ENCODE peak calls at places on chromosomes 11 and 22, in seven cellular contexts. R is mesendoderm, K is neuronal stem cell, D is IMR-90, G is mesenchymal stem cell, F is H1, J is H9. C is an unnamed sample.

GRCh38 chr22:29032584-29032983 is 29.0 kb downstream of the C22orf31 start:
- DNase-seq in K (no peak), J (no peak), F (no peak), G (peak), D (peak), R (no peak), C (no peak)

GRCh38 chr11:43212279-43212678 is 99.5 kb upstream of the API5 start:
- DNase-seq in D (no peak), J (peak), F (no peak), K (no peak), R (peak), G (no peak), C (no peak)

GRCh38 chr11:2816941-2817421 is 68.6 kb downstream of the CDKN1C start:
- DNase-seq in K (no peak), G (peak), R (no peak), J (no peak), D (peak), F (no peak), C (peak)

GRCh38 chr11:85682330-85683305 is 3.4 kb downstream of the CCDC89 start:
- DNase-seq in G (no peak), R (no peak), J (no peak), D (peak), K (no peak), F (no peak), C (peak)

GRCh38 chr11:124865902-124866851 is 945 bp downstream of the ROBO3 start:
- DNase-seq in R (peak), D (peak), K (no peak), G (peak), F (no peak), J (peak), C (peak)

GRCh38 chr11:422249-422656 is 7.5 kb upstream of the SIGIRR start:
- DNase-seq in G (no peak), J (no peak), K (no peak), F (no peak), R (peak), D (no peak), C (peak)

GRCh38 chr11:8593935-8594909 is at the start of gene STK33:
- DNase-seq in K (peak), G (peak), R (peak), F (peak), D (no peak), J (peak), C (peak)

GRCh38 chr11:65538915-65539374 is 14.1 kb downstream of the SCYL1 start:
- DNase-seq in F (no peak), J (peak), R (peak), D (no peak), G (no peak), K (no peak), C (peak)

GRCh38 chr22:27129266-27129665 is 471.9 kb downstream of the MIAT start:
- DNase-seq in G (peak), J (no peak), R (no peak), K (no peak), D (peak), F (no peak), C (peak)

GRCh38 chr11:114196994-114197702 is 99.1 kb upstream of the NNMT start:
- DNase-seq in J (no peak), F (no peak), G (no peak), R (no peak), D (no peak), K (no peak), C (no peak)

GRCh38 chr11:94656968-94657367 is 89.8 kb downstream of the PIWIL4 start:
- DNase-seq in K (no peak), J (peak), F (peak), G (peak), R (peak), D (no peak), C (peak)

GRCh38 chr11:132220464-132220863 is 850.0 kb downstream of the NTM start:
- DNase-seq in J (no peak), G (peak), R (no peak), D (peak), K (no peak), F (no peak), C (no peak)

GRCh38 chr22:44304354-44304753 is 8.4 kb downstream of the SHISAL1 start:
- DNase-seq in G (peak), F (no peak), D (peak), K (no peak), R (no peak), J (no peak), C (peak)

GRCh38 chr11:8656291-8656690 is 26.2 kb downstream of the TRIM66 start:
- DNase-seq in D (no peak), R (no peak), F (no peak), J (no peak), G (no peak), K (no peak), C (no peak)

GRCh38 chr22:37456351-37456750 is 29.1 kb upstream of the ELFN2 start:
- DNase-seq in G (no peak), R (no peak), J (no peak), F (no peak), K (no peak), D (no peak), C (no peak)

GRCh38 chr11:68936358-68936636 is 32.6 kb downstream of the IGHMBP2 start:
- DNase-seq in D (no peak), F (no peak), R (no peak), J (no peak), K (no peak), G (no peak), C (no peak)

GRCh38 chr11:118918128-118918685 is 7.5 kb downstream of the BCL9L start:
- DNase-seq in K (no peak), R (peak), J (peak), G (peak), D (peak), F (no peak), C (peak)

GRCh38 chr11:15484398-15484797 is 369.7 kb downstream of the INSC start:
- DNase-seq in R (no peak), K (no peak), D (no peak), J (no peak), F (no peak), G (no peak), C (no peak)

GRCh38 chr11:26227311-26227710 is 104.6 kb upstream of the ANO3 start:
- DNase-seq in F (no peak), J (no peak), K (no peak), G (peak), R (peak), D (peak), C (no peak)

GRCh38 chr11:72735495-72736027 is 16.6 kb downstream of the ARAP1 start:
- DNase-seq in G (peak), R (peak), J (peak), F (no peak), D (peak), K (no peak), C (peak)

GRCh38 chr22:23109079-23109347 is 32.8 kb downstream of the RSPH14 start:
- DNase-seq in G (no peak), D (no peak), K (no peak), R (no peak), J (no peak), F (no peak), C (no peak)

GRCh38 chr11:113549611-113550061 is 74.4 kb upstream of the DRD2 start:
- DNase-seq in K (no peak), D (no peak), F (no peak), G (no peak), R (no peak), J (no peak), C (no peak)

GRCh38 chr22:33776491-33776890 is 143.8 kb downstream of the LARGE1 start:
- DNase-seq in K (no peak), F (no peak), R (no peak), G (no peak), D (no peak), J (no peak), C (no peak)

GRCh38 chr11:99670268-99670667 is 649.5 kb downstream of the CNTN5 start:
- DNase-seq in F (no peak), G (no peak), K (no peak), J (no peak), D (no peak), R (peak), C (no peak)

GRCh38 chr22:17106161-17106784 is 14.9 kb downstream of the TMEM121B start:
- DNase-seq in G (no peak), J (no peak), F (no peak), R (no peak), D (no peak), K (no peak), C (no peak)

GRCh38 chr22:42160251-42160650 is 29.6 kb upstream of the CYP2D6 start:
- DNase-seq in R (no peak), G (no peak), J (no peak), D (no peak), F (no peak), K (no peak), C (no peak)

GRCh38 chr11:126917531-126918204 is 82.9 kb downstream of the KIRREL3 start:
- DNase-seq in R (peak), J (peak), K (no peak), D (peak), F (no peak), G (peak), C (peak)

GRCh38 chr22:50267591-50268390 is 2.4 kb downstream of the MAPK11 start:
- DNase-seq in J (peak), D (peak), R (no peak), K (no peak), F (no peak), G (no peak), C (peak)

GRCh38 chr11:125772834-125773505 is 5.7 kb downstream of the PATE2 start:
- DNase-seq in F (no peak), J (no peak), D (peak), G (no peak), K (no peak), R (no peak), C (peak)

GRCh38 chr11:17382046-17382728 is 6.3 kb downstream of the KCNJ11 start:
- DNase-seq in F (no peak), J (no peak), K (no peak), G (no peak), R (no peak), D (peak), C (no peak)

GRCh38 chr11:75969626-75970308 is 154.8 kb downstream of the UVRAG start:
- DNase-seq in K (no peak), D (peak), F (no peak), R (no peak), J (no peak), G (peak), C (no peak)
- H2AK5ac ChIP-seq in K (no peak), D (no peak), F (no peak), R (no peak), J (no peak), G (no peak), C (no peak)

GRCh38 chr11:37459430-37459829 is 861.4 kb upstream of the RAG2 start:
- DNase-seq in J (no peak), R (no peak), G (no peak), K (no peak), D (no peak), F (no peak), C (no peak)
- H2AK5ac ChIP-seq in J (no peak), R (no peak), G (no peak), K (no peak), D (no peak), F (no peak), C (no peak)

DNA sequence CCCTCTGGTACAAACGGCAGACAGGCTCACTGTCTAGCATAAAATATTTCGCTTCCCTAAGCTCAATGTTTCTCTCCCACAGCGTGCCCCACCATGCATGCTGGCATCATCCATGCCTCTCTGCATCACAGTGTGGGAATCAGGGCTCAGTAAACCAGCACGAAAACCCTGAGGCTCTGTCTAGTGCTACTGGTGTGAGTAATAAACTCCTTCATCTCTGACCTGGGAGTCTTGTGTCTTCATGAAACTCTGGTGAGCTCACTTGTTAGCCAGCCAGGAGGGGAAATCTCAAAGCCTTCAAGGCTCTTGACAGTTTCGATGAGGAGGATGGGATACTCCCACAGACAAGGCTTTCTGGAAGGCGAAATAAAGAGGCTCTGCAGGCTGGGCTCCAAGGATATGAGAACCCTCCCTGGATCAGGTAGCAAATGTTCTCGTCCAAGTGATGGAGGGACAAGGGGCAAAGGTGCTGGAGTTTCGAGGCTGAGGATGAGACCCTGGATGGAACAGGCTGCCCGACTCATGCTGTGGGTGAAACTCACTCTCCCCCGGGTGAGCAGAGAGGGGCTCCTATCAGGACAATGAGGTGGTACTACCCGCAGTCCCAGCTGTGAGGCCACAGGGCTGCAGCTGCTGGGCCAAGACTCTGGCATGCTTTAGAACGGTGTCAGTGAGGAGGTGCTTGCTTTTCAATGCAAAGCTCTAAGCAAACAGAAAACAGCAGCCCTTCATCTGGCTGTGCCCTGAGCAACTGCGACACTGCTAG is 69.4 kb downstream of the SHANK2 start:
- DNase-seq in R (no peak), G (no peak), J (peak), D (no peak), K (no peak), F (no peak), C (peak)
- H2AK5ac ChIP-seq in R (no peak), G (no peak), J (no peak), D (no peak), K (peak), F (no peak), C (no peak)

DNA sequence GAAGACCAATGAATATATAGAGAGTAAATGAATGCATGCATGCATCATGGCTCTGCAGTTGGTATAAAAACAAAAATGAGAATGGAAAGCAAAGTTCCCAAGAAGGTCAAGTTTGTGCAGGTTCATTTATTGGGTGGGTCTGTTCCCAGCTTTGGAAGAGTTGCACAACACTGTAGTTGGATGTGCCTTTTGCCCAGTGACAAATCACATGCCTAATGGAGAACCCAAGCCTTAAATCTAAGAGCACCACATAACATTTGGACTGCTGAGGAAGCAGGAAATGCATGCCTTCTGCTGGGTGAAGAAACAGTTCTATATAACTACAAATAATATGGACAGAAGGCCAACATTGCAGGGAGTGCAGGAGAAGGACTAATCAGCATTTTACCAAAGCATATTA is 30.6 kb downstream of the PRCP start:
- DNase-seq in K (no peak), G (peak), J (no peak), F (no peak), D (no peak), R (no peak), C (no peak)
- H2AK5ac ChIP-seq in K (no peak), G (no peak), J (no peak), F (no peak), D (no peak), R (no peak), C (no peak)